ENCODE peak calls at places on chromosomes 7 and 10, in nine cellular contexts. C is lower lobe of right lung, R is IMR-90, D is transverse colon, A is fibroblast of lung, Z is endodermal cell, S is astrocyte of the cerebellum, I is GM12865, Y is cardiac fibroblast. F is an unnamed sample.

GRCh38 chr7:150856303-150857275 is 4.3 kb downstream of the AOC1 start:
- DNase-seq in C (no peak), R (no peak), D (no peak), A (no peak), Z (peak), S (no peak), I (no peak), Y (no peak), F (no peak)

GRCh38 chr7:13641699-13642098 is 347.8 kb downstream of the ETV1 start:
- DNase-seq in C (no peak), R (peak), D (no peak), A (peak), Z (no peak), S (peak), I (no peak), Y (peak), F (peak)

GRCh38 chr10:86106616-86107015 is 260.0 kb downstream of the GRID1 start:
- DNase-seq in C (no peak), R (no peak), D (no peak), A (no peak), Z (peak), S (no peak), I (no peak), Y (no peak), F (no peak)

GRCh38 chr10:53841746-53842145 is 959.3 kb downstream of the PCDH15 start:
- DNase-seq in C (no peak), R (no peak), D (no peak), A (no peak), Z (no peak), S (no peak), I (no peak), Y (no peak), F (no peak)

GRCh38 chr10:72328045-72328828 is 26.5 kb downstream of the DNAJB12 start:
- DNase-seq in C (no peak), R (peak), D (peak), A (peak), Z (peak), S (no peak), I (peak), Y (peak), F (peak)

GRCh38 chr10:45418417-45418858 is 44.4 kb downstream of the ALOX5 start:
- DNase-seq in C (no peak), R (no peak), D (no peak), A (no peak), Z (no peak), S (no peak), I (no peak), Y (peak), F (no peak)

GRCh38 chr10:68997216-68997615 is 8.6 kb downstream of the KIFBP start:
- DNase-seq in C (no peak), R (no peak), D (no peak), A (no peak), Z (no peak), S (no peak), I (peak), Y (no peak), F (no peak)

GRCh38 chr10:78231930-78232329 is 198.3 kb downstream of the RPS24 start:
- DNase-seq in C (no peak), R (no peak), D (no peak), A (peak), Z (peak), S (no peak), I (no peak), Y (peak), F (peak)

GRCh38 chr10:1870491-1870890 is 133.2 kb upstream of the ADARB2 start:
- DNase-seq in C (no peak), R (no peak), D (no peak), A (no peak), Z (no peak), S (no peak), I (no peak), Y (no peak), F (no peak)

GRCh38 chr7:158805937-158806336 is 23.4 kb downstream of the ESYT2 start:
- DNase-seq in C (no peak), R (no peak), D (no peak), A (no peak), Z (no peak), S (no peak), I (no peak), Y (no peak), F (no peak)

GRCh38 chr10:22319559-22320558 is 1.0 kb upstream of the BMI1 start:
- DNase-seq in C (no peak), R (no peak), D (no peak), A (no peak), Z (no peak), S (no peak), I (no peak), Y (peak), F (no peak)

GRCh38 chr10:120944586-120945125 is 93.5 kb downstream of the WDR11 start:
- DNase-seq in C (no peak), R (no peak), D (no peak), A (no peak), Z (no peak), S (no peak), I (no peak), Y (no peak), F (no peak)

GRCh38 chr7:116231543-116232401 is 21.4 kb downstream of the TES start:
- DNase-seq in C (no peak), R (peak), D (no peak), A (peak), Z (no peak), S (no peak), I (no peak), Y (peak), F (peak)

GRCh38 chr10:69913586-69913985 is 111.9 kb downstream of the COL13A1 start:
- DNase-seq in C (no peak), R (no peak), D (no peak), A (no peak), Z (no peak), S (no peak), I (no peak), Y (no peak), F (no peak)

GRCh38 chr7:127789031-127789430 is 137.0 kb downstream of the SND1 start:
- DNase-seq in C (no peak), R (no peak), D (no peak), A (no peak), Z (no peak), S (no peak), I (no peak), Y (no peak), F (no peak)

GRCh38 chr7:21371371-21371770 is 56.5 kb upstream of the SP4 start:
- DNase-seq in C (no peak), R (no peak), D (no peak), A (no peak), Z (no peak), S (no peak), I (peak), Y (no peak), F (no peak)

GRCh38 chr10:49324711-49325110 is 25.7 kb downstream of the C10orf71 start:
- DNase-seq in C (no peak), R (no peak), D (no peak), A (no peak), Z (peak), S (no peak), I (no peak), Y (peak), F (no peak)

GRCh38 chr10:7458554-7458953 is 47.7 kb upstream of the SFMBT2 start:
- DNase-seq in C (no peak), R (peak), D (no peak), A (peak), Z (no peak), S (no peak), I (no peak), Y (peak), F (peak)

GRCh38 chr7:81470084-81470723 is 299.6 kb downstream of the HGF start:
- DNase-seq in C (peak), R (peak), D (peak), A (peak), Z (peak), S (peak), I (peak), Y (peak), F (peak)

GRCh38 chr10:44913312-44914079 is 2.4 kb downstream of the TMEM72 start:
- DNase-seq in C (no peak), R (no peak), D (no peak), A (no peak), Z (no peak), S (no peak), I (no peak), Y (peak), F (no peak)

GRCh38 chr7:17815318-17815717 is 125.0 kb downstream of the SNX13 start:
- DNase-seq in C (no peak), R (no peak), D (no peak), A (no peak), Z (no peak), S (no peak), I (no peak), Y (no peak), F (no peak)

GRCh38 chr7:121076350-121077164 is 88.0 kb downstream of the CPED1 start:
- DNase-seq in C (no peak), R (peak), D (no peak), A (peak), Z (no peak), S (peak), I (no peak), Y (peak), F (peak)

GRCh38 chr7:39212881-39213280 is 235.2 kb downstream of the POU6F2 start:
- DNase-seq in C (no peak), R (no peak), D (no peak), A (no peak), Z (no peak), S (no peak), I (no peak), Y (no peak), F (no peak)

GRCh38 chr10:116765549-116766162 is 23.3 kb upstream of the HSPA12A start:
- DNase-seq in C (no peak), R (no peak), D (peak), A (peak), Z (no peak), S (no peak), I (peak), Y (no peak), F (peak)

DNA sequence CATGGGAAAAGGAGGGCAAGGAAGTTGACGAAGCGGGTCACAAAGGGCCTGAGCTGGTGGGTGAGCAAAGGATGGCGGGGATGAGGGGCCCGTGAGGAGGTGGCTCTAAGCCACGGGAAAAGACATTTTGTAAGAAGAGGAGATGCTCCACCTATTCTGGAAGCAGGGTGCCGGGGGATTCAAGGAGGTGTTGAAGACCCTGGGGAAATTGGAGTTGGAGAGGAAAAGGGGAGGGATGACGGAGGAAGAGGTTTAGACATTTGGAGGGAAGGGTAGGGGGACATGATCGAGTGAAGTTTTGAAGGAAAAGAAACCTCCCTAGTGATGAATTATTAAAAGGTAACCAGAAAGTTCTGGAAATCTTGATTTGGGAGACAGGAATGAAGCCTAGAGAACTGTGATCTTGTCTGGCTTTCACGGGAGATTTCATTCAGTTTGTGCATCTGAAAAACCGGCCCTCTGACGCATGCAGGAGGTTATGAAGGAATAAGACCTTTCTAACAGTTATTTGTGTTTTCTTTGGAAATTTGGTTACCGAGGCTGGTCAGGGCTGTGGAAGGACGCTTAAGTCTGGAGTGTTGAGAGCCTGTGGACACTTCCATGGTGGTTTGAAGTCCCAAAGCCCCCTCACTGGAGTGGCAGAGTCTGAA is 1.4 kb downstream of the SMO start:
- DNase-seq in C (no peak), R (peak), D (no peak), A (peak), Z (no peak), S (no peak), I (no peak), Y (no peak), F (peak)
- H3K4me3 ChIP-seq in C (peak), R (peak), D (peak), A (peak), Z (peak), S (peak), I (peak), Y (peak), F (peak)

GRCh38 chr10:133396035-133396624 is 2.2 kb downstream of the MTG1 start:
- DNase-seq in C (peak), R (no peak), D (no peak), A (no peak), Z (no peak), S (no peak), I (no peak), Y (no peak), F (no peak)

GRCh38 chr10:133391761-133392518 is 2.0 kb upstream of the MTG1 start:
- DNase-seq in C (peak), R (no peak), D (no peak), A (no peak), Z (no peak), S (no peak), I (peak), Y (no peak), F (no peak)

GRCh38 chr10:133393401-133394063 is 425 bp upstream of the MTG1 start:
- DNase-seq in C (peak), R (no peak), D (no peak), A (no peak), Z (no peak), S (no peak), I (no peak), Y (no peak), F (no peak)

GRCh38 chr10:133394801-133395221 is 854 bp downstream of the MTG1 start:
- DNase-seq in C (peak), R (no peak), D (no peak), A (no peak), Z (no peak), S (no peak), I (peak), Y (no peak), F (no peak)

GRCh38 chr10:133394064-133394663 is at the start of gene MTG1:
- DNase-seq in C (peak), R (peak), D (peak), A (peak), Z (peak), S (peak), I (peak), Y (peak), F (peak)
- TF ChIP-seq CTCF in C (peak), R (peak), D (peak), A (no peak), Z (peak), S (no peak), I (peak), Y (no peak), F (no peak)

GRCh38 chr7:69814421-69814962 is 216.2 kb downstream of the AUTS2 start:
- DNase-seq in C (no peak), R (no peak), D (no peak), A (no peak), Z (peak), S (no peak), I (no peak), Y (no peak), F (peak)
- H3K4me3 ChIP-seq in C (no peak), R (no peak), D (no peak), A (no peak), Z (no peak), S (no peak), I (no peak), Y (no peak), F (no peak)

DNA sequence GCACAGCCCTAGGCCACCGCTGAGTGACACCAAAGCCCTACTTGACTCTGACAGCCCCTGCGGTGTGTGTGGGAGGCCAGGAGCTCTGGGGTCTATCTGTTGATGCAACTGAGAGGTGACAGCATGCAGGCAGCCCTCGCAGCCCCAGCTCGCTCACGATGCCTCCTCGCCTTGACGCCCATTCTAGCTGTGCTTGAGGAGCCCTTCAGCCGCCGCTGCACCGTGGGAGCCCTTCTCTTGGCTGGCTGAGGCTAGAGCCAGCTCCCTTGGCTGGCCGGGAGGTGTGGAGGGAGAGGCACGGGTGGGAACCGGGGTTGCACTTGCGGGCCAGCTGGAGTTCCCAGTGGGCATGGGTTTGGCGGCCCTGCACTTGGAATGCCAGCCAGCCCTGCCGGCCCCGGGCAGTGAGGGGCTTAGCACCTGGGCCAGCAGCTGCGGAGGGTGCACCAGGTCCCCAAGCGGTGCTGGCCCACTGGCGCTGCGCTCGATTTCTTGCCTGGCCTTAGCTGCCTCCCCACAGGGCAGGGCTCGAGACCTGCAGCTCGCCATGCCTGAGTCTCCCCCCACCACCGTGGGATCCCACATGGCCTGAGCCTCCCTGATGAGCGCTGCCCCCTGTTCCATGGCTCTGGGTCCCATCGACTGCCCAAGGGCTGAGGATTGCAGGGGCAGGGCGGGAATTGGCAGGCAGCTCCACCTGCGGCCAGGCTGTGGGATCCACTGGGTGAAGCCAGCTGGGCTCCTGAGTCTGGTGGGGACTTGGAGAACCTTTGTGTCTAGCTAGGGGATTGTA is 31.6 kb upstream of the POM121L12 start:
- DNase-seq in C (no peak), R (no peak), D (no peak), A (no peak), Z (no peak), S (no peak), I (no peak), Y (no peak), F (no peak)
- TF ChIP-seq CTCF in C (no peak), R (no peak), D (no peak), A (no peak), Z (no peak), S (no peak), I (no peak), Y (no peak), F (no peak)

DNA sequence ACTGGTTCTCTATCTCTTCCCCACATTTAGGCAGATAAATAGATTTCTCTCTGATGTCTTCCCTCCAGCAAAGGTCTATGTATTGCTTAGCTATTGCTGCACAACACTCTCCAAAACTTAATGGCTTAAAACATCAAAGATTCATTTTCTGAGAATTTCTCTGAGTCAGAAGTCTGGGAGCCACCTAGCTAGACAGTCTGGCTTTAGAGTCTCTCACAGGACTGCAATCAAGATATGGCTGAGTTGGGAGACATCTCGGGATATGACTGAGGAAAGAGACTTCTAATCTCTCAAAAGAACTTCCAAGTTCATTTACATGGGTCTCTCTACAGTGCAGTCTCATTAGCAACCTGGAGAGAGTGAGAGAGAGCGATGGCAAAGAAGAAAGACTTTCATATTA is 553.6 kb upstream of the GHITM start:
- DNase-seq in C (no peak), R (no peak), D (no peak), A (no peak), Z (no peak), S (no peak), I (no peak), Y (peak), F (no peak)
- H3K4me3 ChIP-seq in C (no peak), R (no peak), D (no peak), A (no peak), Z (no peak), S (no peak), I (no peak), Y (no peak), F (no peak)

DNA sequence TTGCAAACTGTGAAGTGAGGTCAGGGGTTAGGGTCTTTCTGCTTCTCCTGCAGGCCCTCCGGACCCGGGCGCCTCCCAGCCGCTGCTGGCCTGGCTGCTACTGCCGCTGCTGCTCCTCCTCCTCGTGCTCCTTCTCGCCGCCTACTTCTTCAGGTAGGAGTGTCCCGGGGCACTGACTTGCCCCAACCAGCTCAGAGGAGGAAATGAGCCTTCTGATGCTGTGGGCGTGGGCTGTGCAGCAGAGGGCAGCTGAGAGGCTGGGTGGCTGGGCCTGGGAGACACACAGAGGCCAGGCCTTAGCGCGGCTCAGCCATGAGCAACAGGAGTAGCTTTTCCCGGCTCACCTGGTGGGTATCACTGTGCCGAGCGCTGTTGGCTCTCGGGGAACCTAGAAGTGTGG is 78.9 kb downstream of the MKI67 start:
- DNase-seq in C (peak), R (no peak), D (peak), A (no peak), Z (peak), S (no peak), I (peak), Y (peak), F (no peak)
- TF ChIP-seq CTCF in C (no peak), R (no peak), D (no peak), A (no peak), Z (no peak), S (no peak), I (no peak), Y (no peak), F (no peak)

GRCh38 chr10:25176421-25176968 is 1.7 kb downstream of the GPR158 start:
- DNase-seq in C (no peak), R (no peak), D (no peak), A (no peak), Z (peak), S (no peak), I (no peak), Y (no peak), F (no peak)

GRCh38 chr10:25177754-25178135 is 2.9 kb downstream of the GPR158 start:
- DNase-seq in C (no peak), R (no peak), D (no peak), A (no peak), Z (no peak), S (no peak), I (no peak), Y (no peak), F (no peak)

GRCh38 chr10:25175527-25176420 is 973 bp downstream of the GPR158 start:
- DNase-seq in C (no peak), R (no peak), D (peak), A (no peak), Z (peak), S (no peak), I (no peak), Y (no peak), F (no peak)

GRCh38 chr10:25177093-25177753 is 2.4 kb downstream of the GPR158 start:
- DNase-seq in C (no peak), R (no peak), D (no peak), A (no peak), Z (no peak), S (no peak), I (no peak), Y (no peak), F (no peak)

DNA sequence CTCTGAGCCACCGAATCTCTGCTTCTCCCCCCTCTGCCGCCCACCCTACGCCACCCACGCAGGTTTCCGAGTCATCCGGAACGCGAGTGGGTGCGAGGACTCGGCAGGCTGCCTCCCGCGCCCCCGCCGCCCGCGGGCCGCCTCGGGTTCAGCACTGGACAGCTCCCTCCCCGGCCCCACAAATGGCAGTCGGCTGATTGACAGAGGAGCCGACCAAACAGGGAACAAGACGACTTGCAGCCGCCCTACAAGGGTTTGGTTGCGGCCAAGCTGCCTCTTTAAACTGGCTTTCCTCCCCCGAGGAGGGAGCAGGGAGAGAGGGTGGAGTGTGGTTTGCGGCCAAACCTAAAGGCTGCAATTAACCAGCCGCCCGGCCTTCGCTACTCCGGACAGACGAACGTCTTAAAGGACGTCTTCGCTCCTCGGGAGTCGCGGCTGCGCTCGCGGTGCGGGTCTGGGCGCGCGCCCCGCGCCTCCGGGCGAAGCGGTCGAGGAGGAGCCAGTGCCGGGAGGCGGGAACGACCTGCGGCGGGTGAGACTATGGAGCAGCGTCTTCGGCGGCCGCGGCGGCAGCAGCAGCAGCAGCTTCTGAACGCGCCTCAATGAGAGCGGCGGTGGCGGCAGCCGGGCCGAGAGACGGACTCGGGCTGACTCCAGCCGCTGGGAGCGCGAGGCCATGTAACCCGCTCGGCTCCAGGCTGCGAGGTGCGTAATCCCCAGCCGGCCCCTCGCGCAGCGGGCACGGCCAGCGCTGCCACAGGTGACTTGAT is at the start of gene GPR158:
- DNase-seq in C (peak), R (peak), D (peak), A (peak), Z (peak), S (peak), I (peak), Y (peak), F (peak)
- H3K4me3 ChIP-seq in C (peak), R (peak), D (peak), A (peak), Z (peak), S (peak), I (no peak), Y (peak), F (peak)